ENCODE peak calls at places on chromosomes 2 and 18, in eight cellular contexts. One of them, this sample, is unnamed.

GRCh38 chr2:205800804-205801203 is 118.5 kb downstream of the NRP2 start:
- ATAC-seq in right lobe of liver: peak
- ATAC-seq in IMR-90: peak
- ATAC-seq in PC-3: no peak
- ATAC-seq in activated naive CD8-positive, alpha-beta T cell treated with anti-CD3 and anti-CD28 coated beads, Interleukin-2, amount 50 U/mL, for 24 hours: no peak
- ATAC-seq in lower lobe of right lung: peak
- ATAC-seq in body of pancreas: peak
- ATAC-seq in A549: no peak
- ATAC-seq in this sample: no peak

GRCh38 chr2:12555012-12555645 is 161.6 kb upstream of the TRIB2 start:
- ATAC-seq in lower lobe of right lung: peak
- ATAC-seq in activated naive CD8-positive, alpha-beta T cell treated with anti-CD3 and anti-CD28 coated beads, Interleukin-2, amount 50 U/mL, for 24 hours: peak
- ATAC-seq in IMR-90: peak
- ATAC-seq in PC-3: peak
- ATAC-seq in right lobe of liver: peak
- ATAC-seq in body of pancreas: no peak
- ATAC-seq in A549: no peak
- ATAC-seq in this sample: peak

GRCh38 chr2:191625016-191625415 is 52.9 kb upstream of the NABP1 start:
- ATAC-seq in activated naive CD8-positive, alpha-beta T cell treated with anti-CD3 and anti-CD28 coated beads, Interleukin-2, amount 50 U/mL, for 24 hours: peak
- ATAC-seq in body of pancreas: no peak
- ATAC-seq in right lobe of liver: no peak
- ATAC-seq in PC-3: no peak
- ATAC-seq in IMR-90: no peak
- ATAC-seq in A549: no peak
- ATAC-seq in lower lobe of right lung: peak
- ATAC-seq in this sample: peak

GRCh38 chr2:156480376-156480775 is 44.2 kb downstream of the GPD2 start:
- ATAC-seq in PC-3: no peak
- ATAC-seq in lower lobe of right lung: no peak
- ATAC-seq in activated naive CD8-positive, alpha-beta T cell treated with anti-CD3 and anti-CD28 coated beads, Interleukin-2, amount 50 U/mL, for 24 hours: peak
- ATAC-seq in right lobe of liver: no peak
- ATAC-seq in IMR-90: no peak
- ATAC-seq in body of pancreas: no peak
- ATAC-seq in A549: no peak
- ATAC-seq in this sample: no peak

GRCh38 chr2:83273322-83273721 is 1185.8 kb downstream of the SUCLG1 start:
- ATAC-seq in IMR-90: no peak
- ATAC-seq in A549: no peak
- ATAC-seq in body of pancreas: no peak
- ATAC-seq in lower lobe of right lung: no peak
- ATAC-seq in activated naive CD8-positive, alpha-beta T cell treated with anti-CD3 and anti-CD28 coated beads, Interleukin-2, amount 50 U/mL, for 24 hours: no peak
- ATAC-seq in PC-3: no peak
- ATAC-seq in right lobe of liver: peak
- ATAC-seq in this sample: no peak

GRCh38 chr2:108958632-108959341 is 30.2 kb downstream of the EDAR start:
- ATAC-seq in IMR-90: no peak
- ATAC-seq in lower lobe of right lung: no peak
- ATAC-seq in right lobe of liver: no peak
- ATAC-seq in body of pancreas: no peak
- ATAC-seq in activated naive CD8-positive, alpha-beta T cell treated with anti-CD3 and anti-CD28 coated beads, Interleukin-2, amount 50 U/mL, for 24 hours: no peak
- ATAC-seq in PC-3: no peak
- ATAC-seq in A549: no peak
- ATAC-seq in this sample: no peak

GRCh38 chr2:82781516-82781915 is 1677.6 kb downstream of the SUCLG1 start:
- ATAC-seq in PC-3: no peak
- ATAC-seq in IMR-90: no peak
- ATAC-seq in lower lobe of right lung: no peak
- ATAC-seq in A549: no peak
- ATAC-seq in activated naive CD8-positive, alpha-beta T cell treated with anti-CD3 and anti-CD28 coated beads, Interleukin-2, amount 50 U/mL, for 24 hours: no peak
- ATAC-seq in body of pancreas: no peak
- ATAC-seq in right lobe of liver: no peak
- ATAC-seq in this sample: no peak

GRCh38 chr2:43057026-43057741 is 169.2 kb downstream of the ZFP36L2 start:
- ATAC-seq in IMR-90: no peak
- ATAC-seq in lower lobe of right lung: no peak
- ATAC-seq in PC-3: no peak
- ATAC-seq in A549: peak
- ATAC-seq in body of pancreas: peak
- ATAC-seq in right lobe of liver: peak
- ATAC-seq in activated naive CD8-positive, alpha-beta T cell treated with anti-CD3 and anti-CD28 coated beads, Interleukin-2, amount 50 U/mL, for 24 hours: no peak
- ATAC-seq in this sample: peak

GRCh38 chr18:55999641-56000040 is 411.6 kb upstream of the TCF4 start:
- ATAC-seq in right lobe of liver: no peak
- ATAC-seq in PC-3: no peak
- ATAC-seq in IMR-90: no peak
- ATAC-seq in lower lobe of right lung: no peak
- ATAC-seq in activated naive CD8-positive, alpha-beta T cell treated with anti-CD3 and anti-CD28 coated beads, Interleukin-2, amount 50 U/mL, for 24 hours: no peak
- ATAC-seq in body of pancreas: no peak
- ATAC-seq in A549: no peak
- ATAC-seq in this sample: no peak

GRCh38 chr2:73112026-73112912 is 479 bp downstream of the RAB11FIP5 start:
- ATAC-seq in body of pancreas: peak
- ATAC-seq in lower lobe of right lung: peak
- ATAC-seq in activated naive CD8-positive, alpha-beta T cell treated with anti-CD3 and anti-CD28 coated beads, Interleukin-2, amount 50 U/mL, for 24 hours: no peak
- ATAC-seq in right lobe of liver: peak
- ATAC-seq in PC-3: peak
- ATAC-seq in IMR-90: peak
- ATAC-seq in A549: peak
- ATAC-seq in this sample: peak

GRCh38 chr2:169012812-169013627 is 18.1 kb downstream of the ABCB11 start:
- ATAC-seq in right lobe of liver: peak
- ATAC-seq in activated naive CD8-positive, alpha-beta T cell treated with anti-CD3 and anti-CD28 coated beads, Interleukin-2, amount 50 U/mL, for 24 hours: no peak
- ATAC-seq in A549: no peak
- ATAC-seq in IMR-90: no peak
- ATAC-seq in body of pancreas: no peak
- ATAC-seq in lower lobe of right lung: no peak
- ATAC-seq in PC-3: no peak
- ATAC-seq in this sample: no peak

GRCh38 chr18:6731197-6731596 is 1.7 kb downstream of the ARHGAP28 start:
- ATAC-seq in activated naive CD8-positive, alpha-beta T cell treated with anti-CD3 and anti-CD28 coated beads, Interleukin-2, amount 50 U/mL, for 24 hours: no peak
- ATAC-seq in A549: no peak
- ATAC-seq in body of pancreas: peak
- ATAC-seq in lower lobe of right lung: no peak
- ATAC-seq in IMR-90: peak
- ATAC-seq in PC-3: peak
- ATAC-seq in right lobe of liver: no peak
- ATAC-seq in this sample: no peak

GRCh38 chr2:25050128-25050527 is 8.3 kb downstream of the EFR3B start:
- ATAC-seq in right lobe of liver: no peak
- ATAC-seq in IMR-90: no peak
- ATAC-seq in A549: no peak
- ATAC-seq in lower lobe of right lung: no peak
- ATAC-seq in body of pancreas: no peak
- ATAC-seq in PC-3: no peak
- ATAC-seq in activated naive CD8-positive, alpha-beta T cell treated with anti-CD3 and anti-CD28 coated beads, Interleukin-2, amount 50 U/mL, for 24 hours: no peak
- ATAC-seq in this sample: no peak

This sample was measured in stimulated activated memory B cell treated with anti-CD40 and anti-IgM and Interleukin-4, amounts not matched to agents 10 μg/mL and 1 μg/mL and 100 μg/mL, for 72 hours.